ENCODE peak calls at places on chromosomes 1 and 21, in four cellular contexts. V is H7, O is cardiac muscle cell, Q is fibroblast of lung. J is an unnamed sample.

GRCh38 chr1:56543783-56544612 is 35.4 kb downstream of the PLPP3 start:
- DNase-seq in V (no peak), O (no peak), Q (no peak), J (no peak)

GRCh38 chr1:32351859-32352745 is 10.2 kb downstream of the FAM229A start:
- DNase-seq in V (peak), O (peak), Q (peak), J (peak)

GRCh38 chr1:235401251-235401650 is 34.0 kb downstream of the TBCE start:
- DNase-seq in V (no peak), O (no peak), Q (peak), J (peak)

GRCh38 chr1:174666248-174666647 is 218.5 kb downstream of the GPR52 start:
- DNase-seq in V (no peak), O (no peak), Q (no peak), J (no peak)

GRCh38 chr1:24769656-24770651 is 24.7 kb downstream of the CLIC4 start:
- DNase-seq in V (no peak), O (peak), Q (peak), J (no peak)

GRCh38 chr21:35597750-35598339 is 462.5 kb downstream of the SETD4 start:
- DNase-seq in V (no peak), O (no peak), Q (no peak), J (no peak)

GRCh38 chr1:47758341-47759237 is 238.6 kb downstream of the TRABD2B start:
- DNase-seq in V (peak), O (no peak), Q (peak), J (no peak)

GRCh38 chr21:43718872-43719747 is at the start of gene PDXK:
- DNase-seq in V (peak), O (peak), Q (peak), J (peak)

GRCh38 chr1:68327414-68327813 is 95.1 kb upstream of the WLS start:
- DNase-seq in V (no peak), O (no peak), Q (no peak), J (no peak)

GRCh38 chr21:15826147-15826780 is 96.5 kb downstream of the USP25 start:
- DNase-seq in V (peak), O (peak), Q (peak), J (peak)

GRCh38 chr1:39082140-39082799 is 56.1 kb downstream of the NDUFS5 start:
- DNase-seq in V (peak), O (no peak), Q (no peak), J (no peak)

GRCh38 chr1:39081266-39082139 is 55.4 kb downstream of the NDUFS5 start:
- DNase-seq in V (peak), O (peak), Q (peak), J (peak)

GRCh38 chr1:39082811-39083576 is 56.8 kb downstream of the NDUFS5 start:
- DNase-seq in V (no peak), O (no peak), Q (no peak), J (no peak)

GRCh38 chr1:39080269-39080826 is 54.2 kb downstream of the NDUFS5 start:
- DNase-seq in V (no peak), O (no peak), Q (no peak), J (no peak)

DNA sequence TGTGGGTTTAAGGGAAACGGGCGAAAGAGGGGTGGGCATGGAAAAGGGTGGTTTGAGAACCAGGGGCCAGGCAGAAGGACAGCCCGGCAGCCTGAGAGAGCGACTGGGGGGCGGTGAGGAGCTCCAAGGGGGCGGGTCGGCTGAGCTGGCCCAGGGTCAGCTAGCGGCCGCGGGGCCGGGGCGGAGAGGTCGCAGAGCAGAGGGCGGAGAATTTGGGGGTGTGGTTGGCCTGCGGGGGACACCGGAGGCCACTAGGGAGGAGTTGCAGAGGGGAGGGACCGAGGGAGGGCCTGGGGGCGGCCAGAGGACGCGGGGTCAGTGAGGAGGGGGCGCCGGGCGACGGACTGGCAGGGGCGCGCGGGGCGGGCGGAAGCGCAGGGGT is 54.7 kb downstream of the NDUFS5 start:
- DNase-seq in V (peak), O (peak), Q (no peak), J (peak)
- H3K4me3 ChIP-seq in V (peak), O (peak), Q (no peak), J (peak)

DNA sequence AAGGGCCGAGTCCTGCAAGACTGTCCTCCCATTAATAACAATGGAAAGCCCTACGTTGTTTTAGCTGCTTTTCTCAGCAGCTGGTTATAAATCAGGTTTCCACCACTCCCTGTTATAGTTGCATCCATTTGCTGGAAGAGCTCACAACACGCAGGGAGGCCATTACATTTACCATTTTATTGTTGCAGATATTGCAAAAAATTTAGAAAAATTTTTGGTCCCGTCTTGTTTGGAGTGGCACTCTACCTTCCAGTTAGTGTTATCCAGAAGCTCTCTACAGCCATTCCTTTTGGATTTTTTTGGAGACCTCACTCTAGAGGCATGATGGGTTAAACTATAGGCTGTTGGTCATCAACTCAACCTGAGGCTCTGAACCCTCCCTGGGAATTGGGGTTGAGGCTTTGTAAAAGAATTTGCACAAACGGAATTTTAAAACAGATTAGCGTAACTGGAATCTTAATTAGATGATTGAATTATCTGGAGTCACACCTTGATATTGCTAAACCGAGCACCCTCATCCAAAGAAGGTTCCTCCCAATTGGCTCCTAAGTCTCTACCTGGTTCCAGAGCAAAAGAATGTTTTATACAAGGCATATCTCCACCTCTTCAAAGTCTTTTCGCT is 1532.0 kb upstream of the TPTE start:
- DNase-seq in V (peak), O (no peak), Q (peak), J (no peak)
- H3K4me3 ChIP-seq in V (no peak), O (no peak), Q (no peak), J (no peak)

GRCh38 chr1:186082235-186082937 is 292.7 kb downstream of the TPR start:
- DNase-seq in V (no peak), O (peak), Q (peak), J (peak)
- H3K4me3 ChIP-seq in V (no peak), O (no peak), Q (no peak), J (no peak)

DNA sequence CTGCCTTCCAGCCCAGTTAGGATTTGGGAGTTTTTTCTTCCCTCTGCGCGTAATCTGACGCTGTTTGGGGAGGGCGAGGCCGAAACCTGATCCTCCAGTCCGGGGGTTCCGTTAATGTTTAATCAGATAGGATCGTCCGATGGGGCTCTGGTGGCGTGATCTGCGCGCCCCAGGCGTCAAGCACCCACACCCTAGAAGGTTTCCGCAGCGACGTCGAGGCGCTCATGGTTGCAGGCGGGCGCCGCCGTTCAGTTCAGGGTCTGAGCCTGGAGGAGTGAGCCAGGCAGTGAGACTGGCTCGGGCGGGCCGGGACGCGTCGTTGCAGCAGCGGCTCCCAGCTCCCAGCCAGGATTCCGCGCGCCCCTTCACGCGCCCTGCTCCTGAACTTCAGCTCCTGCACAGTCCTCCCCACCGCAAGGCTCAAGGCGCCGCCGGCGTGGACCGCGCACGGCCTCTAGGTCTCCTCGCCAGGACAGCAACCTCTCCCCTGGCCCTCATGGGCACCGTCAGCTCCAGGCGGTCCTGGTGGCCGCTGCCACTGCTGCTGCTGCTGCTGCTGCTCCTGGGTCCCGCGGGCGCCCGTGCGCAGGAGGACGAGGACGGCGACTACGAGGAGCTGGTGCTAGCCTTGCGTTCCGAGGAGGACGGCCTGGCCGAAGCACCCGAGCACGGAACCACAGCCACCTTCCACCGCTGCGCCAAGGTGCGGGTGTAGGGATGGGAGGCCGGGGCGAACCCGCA is at the start of gene PCSK9:
- DNase-seq in V (peak), O (peak), Q (peak), J (no peak)
- H3K4me3 ChIP-seq in V (peak), O (peak), Q (no peak), J (no peak)

DNA sequence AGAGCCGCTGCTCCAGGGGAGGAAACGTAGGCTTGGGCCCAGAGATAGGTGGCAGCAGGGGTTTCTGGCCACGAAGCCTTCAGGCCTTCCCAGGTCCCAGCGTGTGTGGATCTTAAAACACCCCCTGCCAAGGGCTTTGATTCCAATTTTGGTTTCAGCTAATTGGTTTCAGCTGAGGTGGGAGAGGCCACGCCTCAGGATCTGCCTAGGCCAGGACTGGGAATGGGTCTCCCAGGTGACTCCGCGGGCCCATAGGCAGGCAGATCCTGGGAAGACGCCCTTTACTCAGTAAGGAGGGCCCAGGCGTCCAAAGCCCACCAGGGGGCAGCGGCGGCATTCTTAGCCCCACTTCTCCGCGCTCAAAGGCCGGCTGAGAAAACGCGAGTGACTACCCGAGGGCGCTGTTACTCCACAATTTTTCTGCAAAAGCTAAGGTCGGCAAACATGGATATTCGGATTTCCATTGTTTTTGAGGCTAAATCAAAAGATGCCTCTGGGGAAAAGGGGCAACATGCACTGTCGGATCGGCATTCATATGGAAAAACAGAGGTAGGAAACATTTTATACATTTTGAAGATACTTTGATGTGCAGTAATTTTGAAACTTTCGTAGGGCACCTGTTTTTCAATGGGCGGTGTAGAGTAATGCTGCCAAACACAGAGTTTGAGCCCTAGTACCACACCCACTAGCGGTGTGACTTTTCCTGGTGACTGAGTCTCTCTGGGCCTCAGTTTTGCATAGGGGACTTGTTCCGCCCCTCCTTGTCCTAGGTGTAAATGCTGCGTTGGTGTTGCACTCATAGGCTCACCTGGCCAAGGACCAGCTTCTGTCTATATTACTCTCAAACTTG is 31.8 kb upstream of the BCL10 start:
- DNase-seq in V (peak), O (peak), Q (peak), J (peak)
- H3K4me3 ChIP-seq in V (no peak), O (no peak), Q (no peak), J (no peak)

DNA sequence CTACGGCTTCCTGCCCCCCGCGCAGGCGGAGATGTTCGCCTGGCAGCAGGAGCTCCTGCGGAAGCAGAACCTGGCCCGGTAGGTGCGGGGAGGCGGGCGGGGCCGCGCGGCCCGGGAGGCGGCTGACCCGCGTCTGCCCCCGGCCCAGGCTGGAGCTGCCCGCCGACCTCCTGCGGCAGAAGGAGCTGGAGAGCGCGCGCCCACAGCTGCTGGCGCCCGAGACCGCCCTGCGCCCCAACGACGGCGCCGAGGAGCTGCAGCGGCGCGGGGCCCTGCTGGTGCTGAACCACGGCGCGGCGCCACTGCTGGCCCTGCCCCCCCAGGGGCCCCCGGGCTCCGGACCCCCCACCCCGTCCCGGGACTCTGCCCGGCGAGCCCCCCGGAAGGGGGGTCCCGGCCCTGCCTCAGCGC is 16.6 kb downstream of the NOC2L start:
- DNase-seq in V (peak), O (peak), Q (peak), J (no peak)
- H3K4me3 ChIP-seq in V (peak), O (peak), Q (no peak), J (peak)

GRCh38 chr1:26409191-26409751 is 1.3 kb upstream of the LIN28A start:
- DNase-seq in V (peak), O (peak), Q (no peak), J (peak)
- H3K4me3 ChIP-seq in V (peak), O (peak), Q (no peak), J (peak)

GRCh38 chr1:26828352-26829093 is 2.0 kb downstream of the ZDHHC18 start:
- DNase-seq in V (no peak), O (no peak), Q (no peak), J (no peak)
- H3K4me3 ChIP-seq in V (no peak), O (no peak), Q (no peak), J (no peak)

GRCh38 chr1:45957684-45958083 is 154.3 kb downstream of the MAST2 start:
- DNase-seq in V (no peak), O (no peak), Q (no peak), J (no peak)

GRCh38 chr1:45953934-45954333 is 150.5 kb downstream of the MAST2 start:
- DNase-seq in V (peak), O (peak), Q (peak), J (no peak)

GRCh38 chr1:45958317-45958716 is 154.9 kb downstream of the MAST2 start:
- DNase-seq in V (no peak), O (no peak), Q (no peak), J (no peak)

GRCh38 chr1:45952072-45952471 is 148.7 kb downstream of the MAST2 start:
- DNase-seq in V (no peak), O (no peak), Q (no peak), J (no peak)

GRCh38 chr1:45954401-45954847 is 151.0 kb downstream of the MAST2 start:
- DNase-seq in V (no peak), O (no peak), Q (peak), J (no peak)
- H3K4me3 ChIP-seq in V (no peak), O (no peak), Q (peak), J (no peak)

GRCh38 chr1:161197560-161198205 is 1.2 kb downstream of the ADAMTS4 start:
- DNase-seq in V (no peak), O (no peak), Q (no peak), J (no peak)
- H3K4me3 ChIP-seq in V (peak), O (no peak), Q (peak), J (peak)